ENCODE peak calls at places on chromosomes 11 and 22, in ten cellular contexts. One of them, this sample, is unnamed.

GRCh38 chr22:43320943-43321900 is 21.9 kb downstream of the SCUBE1 start:
- DNase-seq in spleen: peak
- DNase-seq in sigmoid colon: no peak
- DNase-seq in upper lobe of right lung: no peak
- DNase-seq in stimulated activated effector memory CD8-positive, alpha-beta T cell treated with anti-CD3 and anti-CD28 coated beads, Interleukin-12 subunit alpha, Interleukin-12 subunit beta, amount 100 ng/mL, for 72 hours: no peak
- DNase-seq in transverse colon: no peak
- DNase-seq in CD8-positive, alpha-beta T cell: no peak
- DNase-seq in AG04450: no peak
- DNase-seq in endodermal cell: no peak
- DNase-seq in NCI-H1092 treated with DMSO at 0.1 percent for 48 hours: no peak
- DNase-seq in this sample: no peak

GRCh38 chr11:2816941-2817421 is 68.6 kb downstream of the CDKN1C start:
- DNase-seq in spleen: peak
- DNase-seq in sigmoid colon: peak
- DNase-seq in upper lobe of right lung: peak
- DNase-seq in stimulated activated effector memory CD8-positive, alpha-beta T cell treated with anti-CD3 and anti-CD28 coated beads, Interleukin-12 subunit alpha, Interleukin-12 subunit beta, amount 100 ng/mL, for 72 hours: no peak
- DNase-seq in transverse colon: peak
- DNase-seq in CD8-positive, alpha-beta T cell: no peak
- DNase-seq in AG04450: peak
- DNase-seq in endodermal cell: no peak
- DNase-seq in NCI-H1092 treated with DMSO at 0.1 percent for 48 hours: no peak
- DNase-seq in this sample: no peak

GRCh38 chr11:57424802-57425564 is 1.9 kb downstream of the SLC43A3 start:
- DNase-seq in spleen: peak
- DNase-seq in sigmoid colon: peak
- DNase-seq in upper lobe of right lung: peak
- DNase-seq in stimulated activated effector memory CD8-positive, alpha-beta T cell treated with anti-CD3 and anti-CD28 coated beads, Interleukin-12 subunit alpha, Interleukin-12 subunit beta, amount 100 ng/mL, for 72 hours: peak
- DNase-seq in transverse colon: peak
- DNase-seq in CD8-positive, alpha-beta T cell: peak
- DNase-seq in AG04450: peak
- DNase-seq in endodermal cell: peak
- DNase-seq in NCI-H1092 treated with DMSO at 0.1 percent for 48 hours: no peak
- DNase-seq in this sample: peak

GRCh38 chr22:46915978-46916730 is 153.7 kb downstream of the TBC1D22A start:
- DNase-seq in spleen: no peak
- DNase-seq in sigmoid colon: no peak
- DNase-seq in upper lobe of right lung: peak
- DNase-seq in stimulated activated effector memory CD8-positive, alpha-beta T cell treated with anti-CD3 and anti-CD28 coated beads, Interleukin-12 subunit alpha, Interleukin-12 subunit beta, amount 100 ng/mL, for 72 hours: no peak
- DNase-seq in transverse colon: no peak
- DNase-seq in CD8-positive, alpha-beta T cell: no peak
- DNase-seq in AG04450: no peak
- DNase-seq in endodermal cell: no peak
- DNase-seq in NCI-H1092 treated with DMSO at 0.1 percent for 48 hours: no peak
- DNase-seq in this sample: peak

GRCh38 chr11:56917708-56918450 is 70.8 kb upstream of the OR5AK2 start:
- DNase-seq in spleen: no peak
- DNase-seq in sigmoid colon: no peak
- DNase-seq in upper lobe of right lung: no peak
- DNase-seq in stimulated activated effector memory CD8-positive, alpha-beta T cell treated with anti-CD3 and anti-CD28 coated beads, Interleukin-12 subunit alpha, Interleukin-12 subunit beta, amount 100 ng/mL, for 72 hours: no peak
- DNase-seq in transverse colon: no peak
- DNase-seq in CD8-positive, alpha-beta T cell: no peak
- DNase-seq in AG04450: no peak
- DNase-seq in endodermal cell: no peak
- DNase-seq in NCI-H1092 treated with DMSO at 0.1 percent for 48 hours: no peak
- DNase-seq in this sample: no peak

GRCh38 chr11:93577291-93577690 is 34.1 kb upstream of the SMCO4 start:
- DNase-seq in spleen: no peak
- DNase-seq in sigmoid colon: no peak
- DNase-seq in upper lobe of right lung: no peak
- DNase-seq in stimulated activated effector memory CD8-positive, alpha-beta T cell treated with anti-CD3 and anti-CD28 coated beads, Interleukin-12 subunit alpha, Interleukin-12 subunit beta, amount 100 ng/mL, for 72 hours: no peak
- DNase-seq in transverse colon: no peak
- DNase-seq in CD8-positive, alpha-beta T cell: no peak
- DNase-seq in AG04450: no peak
- DNase-seq in endodermal cell: no peak
- DNase-seq in NCI-H1092 treated with DMSO at 0.1 percent for 48 hours: no peak
- DNase-seq in this sample: no peak

GRCh38 chr11:93831343-93832082 is 18.9 kb downstream of the VSTM5 start:
- DNase-seq in spleen: no peak
- DNase-seq in sigmoid colon: no peak
- DNase-seq in upper lobe of right lung: no peak
- DNase-seq in stimulated activated effector memory CD8-positive, alpha-beta T cell treated with anti-CD3 and anti-CD28 coated beads, Interleukin-12 subunit alpha, Interleukin-12 subunit beta, amount 100 ng/mL, for 72 hours: no peak
- DNase-seq in transverse colon: no peak
- DNase-seq in CD8-positive, alpha-beta T cell: no peak
- DNase-seq in AG04450: no peak
- DNase-seq in endodermal cell: no peak
- DNase-seq in NCI-H1092 treated with DMSO at 0.1 percent for 48 hours: no peak
- DNase-seq in this sample: no peak

GRCh38 chr22:25111579-25112517 is 87.8 kb upstream of the CRYBB3 start:
- DNase-seq in spleen: no peak
- DNase-seq in sigmoid colon: no peak
- DNase-seq in upper lobe of right lung: peak
- DNase-seq in stimulated activated effector memory CD8-positive, alpha-beta T cell treated with anti-CD3 and anti-CD28 coated beads, Interleukin-12 subunit alpha, Interleukin-12 subunit beta, amount 100 ng/mL, for 72 hours: no peak
- DNase-seq in transverse colon: peak
- DNase-seq in CD8-positive, alpha-beta T cell: no peak
- DNase-seq in AG04450: no peak
- DNase-seq in endodermal cell: peak
- DNase-seq in NCI-H1092 treated with DMSO at 0.1 percent for 48 hours: no peak
- DNase-seq in this sample: peak

GRCh38 chr22:43883012-43883661 is 8.7 kb downstream of the PNPLA5 start:
- DNase-seq in spleen: peak
- DNase-seq in sigmoid colon: peak
- DNase-seq in upper lobe of right lung: peak
- DNase-seq in stimulated activated effector memory CD8-positive, alpha-beta T cell treated with anti-CD3 and anti-CD28 coated beads, Interleukin-12 subunit alpha, Interleukin-12 subunit beta, amount 100 ng/mL, for 72 hours: peak
- DNase-seq in transverse colon: peak
- DNase-seq in CD8-positive, alpha-beta T cell: no peak
- DNase-seq in AG04450: no peak
- DNase-seq in endodermal cell: peak
- DNase-seq in NCI-H1092 treated with DMSO at 0.1 percent for 48 hours: peak
- DNase-seq in this sample: peak

GRCh38 chr22:33919591-33920501 is at the start of gene LARGE1:
- DNase-seq in spleen: peak
- DNase-seq in sigmoid colon: peak
- DNase-seq in upper lobe of right lung: peak
- DNase-seq in stimulated activated effector memory CD8-positive, alpha-beta T cell treated with anti-CD3 and anti-CD28 coated beads, Interleukin-12 subunit alpha, Interleukin-12 subunit beta, amount 100 ng/mL, for 72 hours: no peak
- DNase-seq in transverse colon: peak
- DNase-seq in CD8-positive, alpha-beta T cell: no peak
- DNase-seq in AG04450: no peak
- DNase-seq in endodermal cell: peak
- DNase-seq in NCI-H1092 treated with DMSO at 0.1 percent for 48 hours: peak
- DNase-seq in this sample: peak

GRCh38 chr22:39629851-39630250 is 59.3 kb downstream of the CACNA1I start:
- DNase-seq in spleen: no peak
- DNase-seq in sigmoid colon: no peak
- DNase-seq in upper lobe of right lung: no peak
- DNase-seq in stimulated activated effector memory CD8-positive, alpha-beta T cell treated with anti-CD3 and anti-CD28 coated beads, Interleukin-12 subunit alpha, Interleukin-12 subunit beta, amount 100 ng/mL, for 72 hours: no peak
- DNase-seq in transverse colon: no peak
- DNase-seq in CD8-positive, alpha-beta T cell: no peak
- DNase-seq in AG04450: no peak
- DNase-seq in endodermal cell: no peak
- DNase-seq in NCI-H1092 treated with DMSO at 0.1 percent for 48 hours: no peak
- DNase-seq in this sample: no peak

GRCh38 chr11:64340671-64341335 is 799 bp downstream of the CCDC88B start:
- DNase-seq in spleen: peak
- DNase-seq in sigmoid colon: no peak
- DNase-seq in upper lobe of right lung: peak
- DNase-seq in stimulated activated effector memory CD8-positive, alpha-beta T cell treated with anti-CD3 and anti-CD28 coated beads, Interleukin-12 subunit alpha, Interleukin-12 subunit beta, amount 100 ng/mL, for 72 hours: peak
- DNase-seq in transverse colon: peak
- DNase-seq in CD8-positive, alpha-beta T cell: peak
- DNase-seq in AG04450: no peak
- DNase-seq in endodermal cell: peak
- DNase-seq in NCI-H1092 treated with DMSO at 0.1 percent for 48 hours: no peak
- DNase-seq in this sample: peak

GRCh38 chr11:57458410-57459111 is 1.8 kb upstream of the RTN4RL2 start:
- DNase-seq in spleen: peak
- DNase-seq in sigmoid colon: no peak
- DNase-seq in upper lobe of right lung: peak
- DNase-seq in stimulated activated effector memory CD8-positive, alpha-beta T cell treated with anti-CD3 and anti-CD28 coated beads, Interleukin-12 subunit alpha, Interleukin-12 subunit beta, amount 100 ng/mL, for 72 hours: peak
- DNase-seq in transverse colon: peak
- DNase-seq in CD8-positive, alpha-beta T cell: no peak
- DNase-seq in AG04450: no peak
- DNase-seq in endodermal cell: peak
- DNase-seq in NCI-H1092 treated with DMSO at 0.1 percent for 48 hours: peak
- DNase-seq in this sample: peak

GRCh38 chr11:465896-466538 is 15.9 kb downstream of the PTDSS2 start:
- DNase-seq in spleen: no peak
- DNase-seq in sigmoid colon: no peak
- DNase-seq in upper lobe of right lung: no peak
- DNase-seq in stimulated activated effector memory CD8-positive, alpha-beta T cell treated with anti-CD3 and anti-CD28 coated beads, Interleukin-12 subunit alpha, Interleukin-12 subunit beta, amount 100 ng/mL, for 72 hours: no peak
- DNase-seq in transverse colon: no peak
- DNase-seq in CD8-positive, alpha-beta T cell: no peak
- DNase-seq in AG04450: no peak
- DNase-seq in endodermal cell: no peak
- DNase-seq in NCI-H1092 treated with DMSO at 0.1 percent for 48 hours: no peak
- DNase-seq in this sample: no peak

GRCh38 chr22:43186272-43187170 is at the start of gene TTLL12:
- DNase-seq in spleen: peak
- DNase-seq in sigmoid colon: peak
- DNase-seq in upper lobe of right lung: peak
- DNase-seq in stimulated activated effector memory CD8-positive, alpha-beta T cell treated with anti-CD3 and anti-CD28 coated beads, Interleukin-12 subunit alpha, Interleukin-12 subunit beta, amount 100 ng/mL, for 72 hours: peak
- DNase-seq in transverse colon: peak
- DNase-seq in CD8-positive, alpha-beta T cell: peak
- DNase-seq in AG04450: no peak
- DNase-seq in endodermal cell: peak
- DNase-seq in NCI-H1092 treated with DMSO at 0.1 percent for 48 hours: peak
- DNase-seq in this sample: no peak

GRCh38 chr11:63858628-63859550 is 20.0 kb downstream of the MARK2 start:
- DNase-seq in spleen: peak
- DNase-seq in sigmoid colon: peak
- DNase-seq in upper lobe of right lung: no peak
- DNase-seq in stimulated activated effector memory CD8-positive, alpha-beta T cell treated with anti-CD3 and anti-CD28 coated beads, Interleukin-12 subunit alpha, Interleukin-12 subunit beta, amount 100 ng/mL, for 72 hours: no peak
- DNase-seq in transverse colon: peak
- DNase-seq in CD8-positive, alpha-beta T cell: no peak
- DNase-seq in AG04450: no peak
- DNase-seq in endodermal cell: no peak
- DNase-seq in NCI-H1092 treated with DMSO at 0.1 percent for 48 hours: no peak
- DNase-seq in this sample: peak

GRCh38 chr11:65116370-65117205 is 913 bp downstream of the ZNHIT2 start:
- DNase-seq in spleen: peak
- DNase-seq in sigmoid colon: peak
- DNase-seq in upper lobe of right lung: peak
- DNase-seq in stimulated activated effector memory CD8-positive, alpha-beta T cell treated with anti-CD3 and anti-CD28 coated beads, Interleukin-12 subunit alpha, Interleukin-12 subunit beta, amount 100 ng/mL, for 72 hours: peak
- DNase-seq in transverse colon: no peak
- DNase-seq in CD8-positive, alpha-beta T cell: peak
- DNase-seq in AG04450: peak
- DNase-seq in endodermal cell: peak
- DNase-seq in NCI-H1092 treated with DMSO at 0.1 percent for 48 hours: peak
- DNase-seq in this sample: peak

GRCh38 chr22:43992331-43992821 is 31.7 kb upstream of the PARVB start:
- DNase-seq in spleen: no peak
- DNase-seq in sigmoid colon: peak
- DNase-seq in upper lobe of right lung: peak
- DNase-seq in stimulated activated effector memory CD8-positive, alpha-beta T cell treated with anti-CD3 and anti-CD28 coated beads, Interleukin-12 subunit alpha, Interleukin-12 subunit beta, amount 100 ng/mL, for 72 hours: no peak
- DNase-seq in transverse colon: no peak
- DNase-seq in CD8-positive, alpha-beta T cell: no peak
- DNase-seq in AG04450: no peak
- DNase-seq in endodermal cell: no peak
- DNase-seq in NCI-H1092 treated with DMSO at 0.1 percent for 48 hours: no peak
- DNase-seq in this sample: no peak

GRCh38 chr22:41994506-41994905 is 4.1 kb upstream of the WBP2NL start:
- DNase-seq in spleen: peak
- DNase-seq in sigmoid colon: no peak
- DNase-seq in upper lobe of right lung: peak
- DNase-seq in stimulated activated effector memory CD8-positive, alpha-beta T cell treated with anti-CD3 and anti-CD28 coated beads, Interleukin-12 subunit alpha, Interleukin-12 subunit beta, amount 100 ng/mL, for 72 hours: no peak
- DNase-seq in transverse colon: no peak
- DNase-seq in CD8-positive, alpha-beta T cell: no peak
- DNase-seq in AG04450: no peak
- DNase-seq in endodermal cell: peak
- DNase-seq in NCI-H1092 treated with DMSO at 0.1 percent for 48 hours: no peak
- DNase-seq in this sample: no peak

GRCh38 chr11:116890193-116890592 is 52.8 kb upstream of the APOA1 start:
- DNase-seq in spleen: no peak
- DNase-seq in sigmoid colon: no peak
- DNase-seq in upper lobe of right lung: no peak
- DNase-seq in stimulated activated effector memory CD8-positive, alpha-beta T cell treated with anti-CD3 and anti-CD28 coated beads, Interleukin-12 subunit alpha, Interleukin-12 subunit beta, amount 100 ng/mL, for 72 hours: no peak
- DNase-seq in transverse colon: no peak
- DNase-seq in CD8-positive, alpha-beta T cell: no peak
- DNase-seq in AG04450: no peak
- DNase-seq in endodermal cell: no peak
- DNase-seq in NCI-H1092 treated with DMSO at 0.1 percent for 48 hours: no peak
- DNase-seq in this sample: no peak

GRCh38 chr11:47269829-47270305 is at the start of gene MADD:
- DNase-seq in spleen: peak
- DNase-seq in sigmoid colon: peak
- DNase-seq in upper lobe of right lung: peak
- DNase-seq in stimulated activated effector memory CD8-positive, alpha-beta T cell treated with anti-CD3 and anti-CD28 coated beads, Interleukin-12 subunit alpha, Interleukin-12 subunit beta, amount 100 ng/mL, for 72 hours: peak
- DNase-seq in transverse colon: peak
- DNase-seq in CD8-positive, alpha-beta T cell: peak
- DNase-seq in AG04450: peak
- DNase-seq in endodermal cell: peak
- DNase-seq in NCI-H1092 treated with DMSO at 0.1 percent for 48 hours: peak
- DNase-seq in this sample: peak

GRCh38 chr11:61687420-61687819 is 7.2 kb downstream of the DAGLA start:
- DNase-seq in spleen: no peak
- DNase-seq in sigmoid colon: no peak
- DNase-seq in upper lobe of right lung: no peak
- DNase-seq in stimulated activated effector memory CD8-positive, alpha-beta T cell treated with anti-CD3 and anti-CD28 coated beads, Interleukin-12 subunit alpha, Interleukin-12 subunit beta, amount 100 ng/mL, for 72 hours: no peak
- DNase-seq in transverse colon: no peak
- DNase-seq in CD8-positive, alpha-beta T cell: no peak
- DNase-seq in AG04450: no peak
- DNase-seq in endodermal cell: no peak
- DNase-seq in NCI-H1092 treated with DMSO at 0.1 percent for 48 hours: peak
- DNase-seq in this sample: no peak

GRCh38 chr11:69888671-69889076 is 69.5 kb upstream of the FGF3 start:
- DNase-seq in spleen: peak
- DNase-seq in sigmoid colon: no peak
- DNase-seq in upper lobe of right lung: no peak
- DNase-seq in stimulated activated effector memory CD8-positive, alpha-beta T cell treated with anti-CD3 and anti-CD28 coated beads, Interleukin-12 subunit alpha, Interleukin-12 subunit beta, amount 100 ng/mL, for 72 hours: peak
- DNase-seq in transverse colon: peak
- DNase-seq in CD8-positive, alpha-beta T cell: peak
- DNase-seq in AG04450: no peak
- DNase-seq in endodermal cell: peak
- DNase-seq in NCI-H1092 treated with DMSO at 0.1 percent for 48 hours: peak
- DNase-seq in this sample: peak

GRCh38 chr11:8382436-8383053 is 118.9 kb upstream of the LMO1 start:
- DNase-seq in spleen: no peak
- DNase-seq in sigmoid colon: no peak
- DNase-seq in upper lobe of right lung: peak
- DNase-seq in stimulated activated effector memory CD8-positive, alpha-beta T cell treated with anti-CD3 and anti-CD28 coated beads, Interleukin-12 subunit alpha, Interleukin-12 subunit beta, amount 100 ng/mL, for 72 hours: no peak
- DNase-seq in transverse colon: no peak
- DNase-seq in CD8-positive, alpha-beta T cell: no peak
- DNase-seq in AG04450: no peak
- DNase-seq in endodermal cell: no peak
- DNase-seq in NCI-H1092 treated with DMSO at 0.1 percent for 48 hours: no peak
- DNase-seq in this sample: no peak

GRCh38 chr11:111193924-111194490 is 51.5 kb upstream of the POU2AF2 start:
- DNase-seq in spleen: no peak
- DNase-seq in sigmoid colon: no peak
- DNase-seq in upper lobe of right lung: no peak
- DNase-seq in stimulated activated effector memory CD8-positive, alpha-beta T cell treated with anti-CD3 and anti-CD28 coated beads, Interleukin-12 subunit alpha, Interleukin-12 subunit beta, amount 100 ng/mL, for 72 hours: no peak
- DNase-seq in transverse colon: no peak
- DNase-seq in CD8-positive, alpha-beta T cell: no peak
- DNase-seq in AG04450: no peak
- DNase-seq in endodermal cell: no peak
- DNase-seq in NCI-H1092 treated with DMSO at 0.1 percent for 48 hours: peak
- DNase-seq in this sample: no peak

GRCh38 chr11:121576531-121576930 is 123.8 kb upstream of the SORL1-AS1 start:
- DNase-seq in spleen: no peak
- DNase-seq in sigmoid colon: no peak
- DNase-seq in upper lobe of right lung: no peak
- DNase-seq in stimulated activated effector memory CD8-positive, alpha-beta T cell treated with anti-CD3 and anti-CD28 coated beads, Interleukin-12 subunit alpha, Interleukin-12 subunit beta, amount 100 ng/mL, for 72 hours: no peak
- DNase-seq in transverse colon: no peak
- DNase-seq in CD8-positive, alpha-beta T cell: no peak
- DNase-seq in AG04450: no peak
- DNase-seq in endodermal cell: no peak
- DNase-seq in NCI-H1092 treated with DMSO at 0.1 percent for 48 hours: no peak
- DNase-seq in this sample: no peak

GRCh38 chr11:117673561-117673960 is 123.5 kb downstream of the DSCAML1 start:
- DNase-seq in spleen: no peak
- DNase-seq in sigmoid colon: no peak
- DNase-seq in upper lobe of right lung: no peak
- DNase-seq in stimulated activated effector memory CD8-positive, alpha-beta T cell treated with anti-CD3 and anti-CD28 coated beads, Interleukin-12 subunit alpha, Interleukin-12 subunit beta, amount 100 ng/mL, for 72 hours: no peak
- DNase-seq in transverse colon: no peak
- DNase-seq in CD8-positive, alpha-beta T cell: no peak
- DNase-seq in AG04450: no peak
- DNase-seq in endodermal cell: no peak
- DNase-seq in NCI-H1092 treated with DMSO at 0.1 percent for 48 hours: no peak
- DNase-seq in this sample: no peak

GRCh38 chr11:107856981-107857517 is 1.5 kb downstream of the SLC35F2 start:
- DNase-seq in spleen: no peak
- DNase-seq in sigmoid colon: no peak
- DNase-seq in upper lobe of right lung: no peak
- DNase-seq in stimulated activated effector memory CD8-positive, alpha-beta T cell treated with anti-CD3 and anti-CD28 coated beads, Interleukin-12 subunit alpha, Interleukin-12 subunit beta, amount 100 ng/mL, for 72 hours: no peak
- DNase-seq in transverse colon: peak
- DNase-seq in CD8-positive, alpha-beta T cell: no peak
- DNase-seq in AG04450: no peak
- DNase-seq in endodermal cell: peak
- DNase-seq in NCI-H1092 treated with DMSO at 0.1 percent for 48 hours: no peak
- DNase-seq in this sample: peak

This sample was measured in colonic mucosa.